ENCODE peak calls at places on chromosomes 2 and 18, in ten cellular contexts. G is cardiac fibroblast; Y is nephron progenitor cell; J is fibroblast of pulmonary artery; A is adrenal gland; O is endothelial cell of umbilical vein; M is upper lobe of right lung; B is CD4-positive, alpha-beta T cell; L is fibroblast of lung; S is foreskin fibroblast. U is an unnamed sample.

GRCh38 chr2:9297156-9297555 is 90.5 kb downstream of the ASAP2 start:
- DNase-seq in Y (no peak), A (no peak), O (no peak), J (no peak), B (no peak), L (no peak), S (no peak), G (no peak), M (no peak), U (no peak)

GRCh38 chr18:10378688-10379465 is 75.6 kb upstream of the APCDD1 start:
- DNase-seq in O (peak), A (no peak), M (no peak), L (peak), G (peak), Y (no peak), B (no peak), S (peak), J (no peak), U (no peak)

GRCh38 chr2:109209412-109209811 is 80.4 kb downstream of the SH3RF3 start:
- DNase-seq in G (peak), M (no peak), S (peak), O (peak), J (peak), A (peak), Y (no peak), L (peak), B (no peak), U (peak)

GRCh38 chr2:7567646-7568045 is 650.4 kb downstream of the RNF144A start:
- DNase-seq in M (no peak), Y (no peak), A (no peak), B (peak), O (no peak), S (no peak), L (no peak), J (no peak), G (no peak), U (peak)

GRCh38 chr2:95306306-95306895 is 9.3 kb downstream of the KCNIP3 start:
- DNase-seq in Y (no peak), S (no peak), A (no peak), M (no peak), B (no peak), J (no peak), G (no peak), O (no peak), L (no peak), U (peak)

GRCh38 chr2:96239745-96240264 is 26.0 kb downstream of the TMEM127 start:
- DNase-seq in Y (no peak), S (no peak), J (no peak), L (no peak), A (no peak), M (no peak), B (no peak), O (no peak), G (no peak), U (no peak)

GRCh38 chr2:101152195-101153076 is 1.3 kb upstream of the TBC1D8 start:
- DNase-seq in M (peak), B (no peak), A (peak), G (peak), J (peak), L (peak), Y (peak), O (peak), S (peak), U (peak)

GRCh38 chr2:223101340-223102039 is 49.5 kb downstream of the KCNE4 start:
- DNase-seq in G (peak), L (peak), M (no peak), Y (no peak), S (peak), J (peak), B (no peak), O (peak), A (no peak), U (no peak)

GRCh38 chr2:134359367-134360081 is 105.7 kb downstream of the MGAT5 start:
- DNase-seq in J (no peak), M (peak), Y (no peak), A (no peak), L (peak), O (peak), B (no peak), S (no peak), G (no peak), U (peak)

GRCh38 chr18:34658101-34658500 is 52.0 kb upstream of the DTNA start:
- DNase-seq in B (no peak), G (no peak), Y (no peak), O (no peak), A (no peak), J (no peak), L (no peak), M (no peak), S (no peak), U (no peak)

GRCh38 chr18:66874375-66874774 is 270.5 kb upstream of the CDH19 start:
- DNase-seq in Y (no peak), O (no peak), J (no peak), S (no peak), B (no peak), A (no peak), M (no peak), G (no peak), L (no peak), U (no peak)

GRCh38 chr2:120794716-120795115 is 59.0 kb downstream of the GLI2 start:
- DNase-seq in G (peak), A (no peak), J (peak), B (no peak), L (peak), M (no peak), O (no peak), Y (no peak), S (peak), U (no peak)

GRCh38 chr18:79531926-79532689 is 136.4 kb downstream of the NFATC1 start:
- DNase-seq in S (no peak), O (no peak), M (peak), L (peak), Y (no peak), G (no peak), A (no peak), B (no peak), J (no peak), U (peak)

GRCh38 chr2:175631247-175631628 is 370.8 kb downstream of the LNPK start:
- DNase-seq in O (no peak), Y (no peak), A (no peak), S (peak), J (no peak), B (no peak), L (no peak), G (peak), M (no peak), U (no peak)

GRCh38 chr2:234193977-234194563 is 143.6 kb downstream of the SPP2 start:
- DNase-seq in L (peak), G (no peak), Y (no peak), O (no peak), A (no peak), J (no peak), B (no peak), M (no peak), S (peak), U (no peak)

GRCh38 chr18:52090005-52090404 is 250.0 kb upstream of the DCC start:
- DNase-seq in B (no peak), A (no peak), J (no peak), S (no peak), O (no peak), Y (no peak), G (no peak), M (no peak), L (no peak), U (no peak)

GRCh38 chr2:69828913-69829242 is 582 bp upstream of the GMCL1 start:
- DNase-seq in O (no peak), B (no peak), Y (no peak), G (no peak), J (no peak), S (no peak), L (no peak), A (no peak), M (no peak), U (no peak)

GRCh38 chr2:24926602-24927252 is 6.7 kb upstream of the ADCY3 start:
- DNase-seq in A (peak), Y (peak), J (peak), L (peak), M (peak), G (peak), B (peak), O (no peak), S (peak), U (peak)

GRCh38 chr18:79191956-79192355 is 122.8 kb downstream of the ATP9B start:
- DNase-seq in L (no peak), A (no peak), M (no peak), B (no peak), Y (no peak), G (no peak), O (no peak), J (no peak), S (no peak), U (no peak)

GRCh38 chr18:43571078-43571689 is 293.9 kb upstream of the SYT4 start:
- DNase-seq in J (peak), A (peak), B (no peak), Y (peak), O (peak), L (peak), G (peak), M (no peak), S (peak), U (peak)

GRCh38 chr18:57328665-57329064 is 23.7 kb upstream of the ST8SIA3 start:
- DNase-seq in G (no peak), Y (no peak), B (no peak), M (no peak), S (no peak), O (no peak), L (no peak), J (no peak), A (no peak), U (no peak)

GRCh38 chr2:65061146-65061909 is 5.1 kb downstream of the CEP68 start:
- DNase-seq in J (no peak), O (no peak), M (no peak), G (no peak), L (no peak), B (no peak), Y (no peak), A (peak), S (no peak), U (no peak)

GRCh38 chr18:75220786-75221355 is 10.3 kb downstream of the TSHZ1 start:
- DNase-seq in Y (no peak), O (no peak), A (no peak), B (no peak), J (no peak), S (peak), M (no peak), L (no peak), G (no peak), U (no peak)

GRCh38 chr18:12857215-12857924 is 26.7 kb downstream of the PTPN2 start:
- DNase-seq in L (no peak), Y (no peak), S (no peak), O (no peak), A (no peak), G (no peak), J (no peak), B (no peak), M (no peak), U (no peak)

GRCh38 chr2:21916934-21917522 is 793.3 kb downstream of the TDRD15 start:
- DNase-seq in A (no peak), S (no peak), J (no peak), B (no peak), Y (no peak), G (peak), M (no peak), O (no peak), L (no peak), U (no peak)
- TF ChIP-seq CTCF in A (no peak), S (no peak), J (no peak), B (no peak), Y (no peak), G (no peak), M (no peak), O (no peak), L (no peak), U (no peak)

GRCh38 chr2:15939556-15939853 is 845 bp upstream of the MYCN start:
- DNase-seq in O (no peak), Y (peak), L (peak), M (peak), A (peak), J (no peak), B (no peak), S (no peak), G (no peak), U (peak)
- TF ChIP-seq CTCF in O (peak), Y (no peak), L (no peak), M (peak), A (no peak), J (peak), B (no peak), S (no peak), G (peak), U (no peak)

GRCh38 chr2:39120771-39121522 is at the start of gene SOS1:
- DNase-seq in Y (peak), G (peak), S (peak), B (peak), J (peak), A (peak), L (peak), M (peak), O (peak), U (peak)

GRCh38 chr2:39121523-39122063 is 742 bp upstream of the SOS1 start:
- DNase-seq in A (no peak), M (no peak), O (no peak), G (no peak), Y (no peak), L (peak), B (no peak), S (no peak), J (peak), U (no peak)

GRCh38 chr2:39120521-39120770 is 405 bp downstream of the SOS1 start:
- DNase-seq in G (no peak), O (no peak), L (no peak), B (no peak), M (no peak), S (no peak), J (no peak), A (no peak), Y (no peak), U (no peak)

GRCh38 chr2:39118786-39119499 is 1.9 kb downstream of the SOS1 start:
- DNase-seq in O (peak), A (no peak), Y (no peak), B (no peak), M (no peak), L (peak), G (peak), S (peak), J (peak), U (no peak)

GRCh38 chr2:39119732-39120520 is 925 bp downstream of the SOS1 start:
- DNase-seq in G (peak), J (peak), B (peak), L (peak), S (peak), A (peak), O (peak), Y (peak), M (peak), U (peak)
- TF ChIP-seq CTCF in G (no peak), J (no peak), B (no peak), L (no peak), S (no peak), A (no peak), O (peak), Y (no peak), M (peak), U (no peak)

GRCh38 chr2:110783474-110783873 is 51.1 kb downstream of the ACOXL start:
- DNase-seq in J (no peak), L (no peak), O (no peak), A (no peak), B (no peak), M (no peak), Y (no peak), S (no peak), G (no peak), U (no peak)

GRCh38 chr2:110785439-110785838 is 53.1 kb downstream of the ACOXL start:
- DNase-seq in A (no peak), B (no peak), M (no peak), G (no peak), L (no peak), O (no peak), Y (no peak), S (no peak), J (no peak), U (no peak)

GRCh38 chr2:110788936-110789335 is 56.6 kb downstream of the ACOXL start:
- DNase-seq in L (no peak), S (no peak), A (no peak), M (no peak), J (no peak), O (no peak), B (no peak), G (no peak), Y (no peak), U (no peak)

GRCh38 chr2:110780461-110780860 is 48.1 kb downstream of the ACOXL start:
- DNase-seq in Y (no peak), L (no peak), B (no peak), M (no peak), S (no peak), G (no peak), A (no peak), J (no peak), O (no peak), U (no peak)

GRCh38 chr2:110784047-110784631 is 51.8 kb downstream of the ACOXL start:
- DNase-seq in O (no peak), J (no peak), S (no peak), B (no peak), L (no peak), A (no peak), G (no peak), Y (no peak), M (no peak), U (no peak)
- TF ChIP-seq CTCF in O (no peak), J (no peak), S (no peak), B (no peak), L (no peak), A (no peak), G (no peak), Y (no peak), M (no peak), U (no peak)

DNA sequence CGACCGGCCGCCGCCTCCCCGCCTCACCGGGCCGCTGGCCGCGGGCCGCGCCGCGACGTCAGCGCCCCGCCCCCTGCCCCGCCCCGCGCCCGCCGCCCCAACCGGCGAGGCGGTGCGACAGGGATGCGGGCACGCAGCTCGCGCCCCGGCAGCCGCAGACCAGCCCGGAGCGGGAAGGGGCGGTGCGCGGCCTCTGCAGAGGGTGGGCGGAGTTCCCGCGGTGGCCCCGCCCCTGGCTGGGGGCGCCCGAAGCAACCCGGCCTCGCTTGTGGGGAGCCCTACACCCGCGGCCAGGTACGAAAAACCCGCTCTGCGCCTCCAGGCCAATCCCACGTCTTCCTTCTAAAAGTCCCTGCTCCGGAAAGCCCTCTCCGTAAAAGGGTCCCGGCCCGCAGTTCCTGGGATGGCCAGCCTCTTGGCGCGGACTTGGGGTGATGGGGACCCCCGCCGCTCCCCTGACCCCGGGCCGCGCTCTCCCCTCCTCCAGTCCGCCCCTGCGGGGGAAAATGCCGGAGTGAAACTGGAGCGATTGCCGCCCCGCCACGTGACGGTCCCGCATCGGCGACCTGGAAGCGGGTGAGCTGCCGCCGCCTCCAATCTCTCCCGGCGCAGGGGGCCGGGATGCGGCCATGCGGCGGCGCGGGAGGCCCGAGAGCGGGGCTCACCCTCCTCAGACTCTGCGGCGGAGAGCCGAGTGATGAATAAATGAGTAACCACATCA is at the start of gene RAB11FIP5:
- DNase-seq in G (peak), M (peak), J (peak), Y (peak), A (peak), L (peak), O (peak), B (peak), S (peak), U (peak)
- TF ChIP-seq CTCF in G (no peak), M (no peak), J (no peak), Y (no peak), A (no peak), L (no peak), O (no peak), B (no peak), S (no peak), U (no peak)

DNA sequence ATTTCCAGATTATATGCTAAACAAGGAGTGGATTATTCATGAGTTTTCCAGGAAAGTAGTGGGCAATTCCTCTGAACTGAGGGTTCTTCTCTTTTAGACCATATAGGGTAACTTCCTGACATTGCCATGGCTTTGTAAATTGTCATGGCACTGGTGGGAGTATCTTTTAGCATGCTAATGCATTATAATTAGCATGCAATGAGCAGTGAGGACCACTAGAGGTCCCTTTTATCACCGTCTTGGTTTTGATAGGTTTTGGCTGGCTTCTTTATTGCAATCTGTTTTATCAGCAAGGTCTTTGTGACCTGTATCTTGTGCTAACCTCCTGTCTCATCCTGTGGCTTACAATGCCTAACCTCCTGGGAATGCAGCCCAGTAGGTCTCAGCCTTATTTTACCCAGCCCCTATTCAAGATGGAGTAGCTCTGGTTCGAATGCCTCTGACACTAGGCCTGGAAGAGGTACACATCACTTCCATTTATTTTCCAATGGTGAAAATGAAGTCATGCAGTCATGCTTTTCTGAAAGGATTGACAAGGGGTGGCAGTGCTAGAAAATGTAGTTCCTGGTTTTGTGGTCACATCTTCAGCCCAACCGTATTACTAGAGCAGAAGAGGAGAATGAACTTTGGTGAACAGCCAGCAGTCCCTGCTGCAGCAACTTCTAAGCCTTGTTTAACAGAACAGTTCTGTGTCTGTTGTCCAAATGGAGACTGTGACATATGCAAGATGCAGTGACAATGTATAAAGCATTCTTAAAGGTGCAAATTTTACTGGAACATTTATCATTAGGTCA is 26.6 kb upstream of the ITGA4 start:
- DNase-seq in G (peak), A (peak), L (peak), M (no peak), J (peak), O (peak), S (peak), B (no peak), Y (no peak), U (no peak)
- TF ChIP-seq CTCF in G (peak), A (no peak), L (peak), M (peak), J (peak), O (peak), S (peak), B (peak), Y (no peak), U (peak)

GRCh38 chr2:126673215-126673614 is 17.3 kb downstream of the GYPC start:
- DNase-seq in B (no peak), J (no peak), A (no peak), O (no peak), M (no peak), S (no peak), Y (no peak), G (no peak), L (no peak), U (no peak)
- TF ChIP-seq CTCF in B (no peak), J (no peak), A (no peak), O (no peak), M (no peak), S (no peak), Y (no peak), G (no peak), L (no peak), U (no peak)

DNA sequence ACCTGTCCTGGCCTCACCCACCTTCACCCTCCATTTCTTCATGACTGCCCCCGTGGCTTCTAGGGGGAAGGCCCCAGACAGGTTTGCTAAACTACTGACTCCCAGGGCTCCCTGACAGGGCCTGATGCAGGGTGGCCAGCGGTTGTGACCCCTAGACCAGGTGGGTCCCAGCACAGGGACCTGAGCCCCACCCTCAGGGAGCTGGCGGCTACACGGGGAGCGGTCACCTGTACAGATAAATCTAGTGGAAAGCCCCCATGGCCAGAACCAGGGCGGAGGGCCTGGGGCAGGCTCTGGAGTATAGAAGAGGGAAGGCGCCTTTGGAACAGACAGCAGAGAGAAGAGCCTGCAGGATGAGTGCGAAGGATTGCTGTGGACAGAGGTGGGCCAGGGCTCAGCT is 42.5 kb upstream of the PLB1 start:
- DNase-seq in Y (no peak), S (no peak), M (no peak), J (no peak), L (no peak), O (no peak), A (no peak), G (no peak), B (no peak), U (no peak)
- TF ChIP-seq CTCF in Y (no peak), S (no peak), M (no peak), J (no peak), L (no peak), O (no peak), A (no peak), G (no peak), B (no peak), U (no peak)

GRCh38 chr18:23667114-23667513 is 4.4 kb upstream of the ANKRD29 start:
- DNase-seq in S (no peak), G (no peak), M (no peak), A (no peak), O (no peak), J (no peak), Y (no peak), B (no peak), L (no peak), U (no peak)
- TF ChIP-seq CTCF in S (no peak), G (no peak), M (no peak), A (no peak), O (no peak), J (no peak), Y (no peak), B (no peak), L (no peak), U (no peak)